ENCODE peak calls at places on chromosomes 11 and 22, in five cellular contexts. One of them, this sample, is unnamed.

GRCh38 chr11:34161812-34162506 is 56.5 kb downstream of the NAT10 start:
- DNase-seq in osteocyte: no peak
- DNase-seq in fibroblast of the aortic adventitia: no peak
- DNase-seq in Calu3: no peak
- DNase-seq in GM10248: no peak
- DNase-seq in this sample: peak

GRCh38 chr11:10387209-10388083 is 67.6 kb upstream of the AMPD3 start:
- DNase-seq in fibroblast of the aortic adventitia: peak
- DNase-seq in GM10248: no peak
- DNase-seq in osteocyte: peak
- DNase-seq in Calu3: no peak
- DNase-seq in this sample: no peak

GRCh38 chr11:119284344-119285157 is 32.4 kb downstream of the MCAM start:
- DNase-seq in Calu3: peak
- DNase-seq in osteocyte: no peak
- DNase-seq in GM10248: peak
- DNase-seq in fibroblast of the aortic adventitia: peak
- DNase-seq in this sample: peak

GRCh38 chr11:114262681-114263509 is 33.3 kb upstream of the NNMT start:
- DNase-seq in GM10248: no peak
- DNase-seq in Calu3: peak
- DNase-seq in osteocyte: no peak
- DNase-seq in fibroblast of the aortic adventitia: peak
- DNase-seq in this sample: peak

GRCh38 chr11:69327741-69328191 is 33.8 kb downstream of the MYEOV start:
- DNase-seq in osteocyte: peak
- DNase-seq in GM10248: no peak
- DNase-seq in Calu3: no peak
- DNase-seq in fibroblast of the aortic adventitia: no peak
- DNase-seq in this sample: no peak

GRCh38 chr11:18890615-18891014 is 48.6 kb downstream of the MRGPRX1 start:
- DNase-seq in fibroblast of the aortic adventitia: no peak
- DNase-seq in Calu3: no peak
- DNase-seq in osteocyte: no peak
- DNase-seq in GM10248: no peak
- DNase-seq in this sample: no peak

GRCh38 chr22:20793386-20794131 is 19.6 kb downstream of the SERPIND1 start:
- DNase-seq in osteocyte: no peak
- DNase-seq in Calu3: no peak
- DNase-seq in GM10248: no peak
- DNase-seq in fibroblast of the aortic adventitia: peak
- DNase-seq in this sample: no peak

GRCh38 chr11:73538381-73538872 is 59.5 kb downstream of the FAM168A start:
- DNase-seq in osteocyte: no peak
- DNase-seq in GM10248: peak
- DNase-seq in fibroblast of the aortic adventitia: peak
- DNase-seq in Calu3: no peak
- DNase-seq in this sample: peak

GRCh38 chr11:115178705-115179104 is 325.5 kb downstream of the CADM1 start:
- DNase-seq in fibroblast of the aortic adventitia: no peak
- DNase-seq in GM10248: no peak
- DNase-seq in Calu3: no peak
- DNase-seq in osteocyte: no peak
- DNase-seq in this sample: no peak

GRCh38 chr22:20273720-20274119 is 5.6 kb upstream of the RTN4R start:
- DNase-seq in Calu3: no peak
- DNase-seq in GM10248: no peak
- DNase-seq in fibroblast of the aortic adventitia: no peak
- DNase-seq in osteocyte: no peak
- DNase-seq in this sample: no peak

GRCh38 chr11:82960000-82960778 is 58.7 kb downstream of the DDIAS start:
- DNase-seq in GM10248: peak
- DNase-seq in Calu3: no peak
- DNase-seq in fibroblast of the aortic adventitia: no peak
- DNase-seq in osteocyte: no peak
- DNase-seq in this sample: peak

GRCh38 chr11:3166268-3167142 is 1.4 kb upstream of the OSBPL5 start:
- DNase-seq in fibroblast of the aortic adventitia: no peak
- DNase-seq in GM10248: no peak
- DNase-seq in Calu3: no peak
- DNase-seq in osteocyte: no peak
- DNase-seq in this sample: no peak

GRCh38 chr22:50627914-50628542 is at the start of gene ARSA:
- DNase-seq in Calu3: peak
- DNase-seq in osteocyte: peak
- DNase-seq in fibroblast of the aortic adventitia: peak
- DNase-seq in GM10248: peak
- DNase-seq in this sample: peak

GRCh38 chr11:13940611-13941256 is 21.8 kb upstream of the SPON1 start:
- DNase-seq in osteocyte: no peak
- DNase-seq in fibroblast of the aortic adventitia: no peak
- DNase-seq in GM10248: no peak
- DNase-seq in Calu3: no peak
- DNase-seq in this sample: no peak

GRCh38 chr11:119188067-119188466 is 2.8 kb downstream of the NHERF4 start:
- DNase-seq in Calu3: no peak
- DNase-seq in osteocyte: no peak
- DNase-seq in fibroblast of the aortic adventitia: no peak
- DNase-seq in GM10248: no peak
- DNase-seq in this sample: no peak

GRCh38 chr11:10044618-10045017 is 249.4 kb downstream of the SBF2 start:
- DNase-seq in Calu3: no peak
- DNase-seq in fibroblast of the aortic adventitia: no peak
- DNase-seq in GM10248: no peak
- DNase-seq in osteocyte: no peak
- DNase-seq in this sample: no peak

GRCh38 chr22:49587987-49588386 is 239.7 kb downstream of the BRD1 start:
- DNase-seq in GM10248: no peak
- DNase-seq in Calu3: no peak
- DNase-seq in osteocyte: no peak
- DNase-seq in fibroblast of the aortic adventitia: no peak
- DNase-seq in this sample: no peak

GRCh38 chr11:64810891-64811272 is 531 bp upstream of the MEN1 start:
- DNase-seq in Calu3: no peak
- DNase-seq in GM10248: no peak
- DNase-seq in fibroblast of the aortic adventitia: no peak
- DNase-seq in osteocyte: no peak
- DNase-seq in this sample: peak

GRCh38 chr11:118820412-118821357 is 29.7 kb upstream of the DDX6 start:
- DNase-seq in osteocyte: no peak
- DNase-seq in GM10248: peak
- DNase-seq in Calu3: peak
- DNase-seq in fibroblast of the aortic adventitia: peak
- DNase-seq in this sample: peak

DNA sequence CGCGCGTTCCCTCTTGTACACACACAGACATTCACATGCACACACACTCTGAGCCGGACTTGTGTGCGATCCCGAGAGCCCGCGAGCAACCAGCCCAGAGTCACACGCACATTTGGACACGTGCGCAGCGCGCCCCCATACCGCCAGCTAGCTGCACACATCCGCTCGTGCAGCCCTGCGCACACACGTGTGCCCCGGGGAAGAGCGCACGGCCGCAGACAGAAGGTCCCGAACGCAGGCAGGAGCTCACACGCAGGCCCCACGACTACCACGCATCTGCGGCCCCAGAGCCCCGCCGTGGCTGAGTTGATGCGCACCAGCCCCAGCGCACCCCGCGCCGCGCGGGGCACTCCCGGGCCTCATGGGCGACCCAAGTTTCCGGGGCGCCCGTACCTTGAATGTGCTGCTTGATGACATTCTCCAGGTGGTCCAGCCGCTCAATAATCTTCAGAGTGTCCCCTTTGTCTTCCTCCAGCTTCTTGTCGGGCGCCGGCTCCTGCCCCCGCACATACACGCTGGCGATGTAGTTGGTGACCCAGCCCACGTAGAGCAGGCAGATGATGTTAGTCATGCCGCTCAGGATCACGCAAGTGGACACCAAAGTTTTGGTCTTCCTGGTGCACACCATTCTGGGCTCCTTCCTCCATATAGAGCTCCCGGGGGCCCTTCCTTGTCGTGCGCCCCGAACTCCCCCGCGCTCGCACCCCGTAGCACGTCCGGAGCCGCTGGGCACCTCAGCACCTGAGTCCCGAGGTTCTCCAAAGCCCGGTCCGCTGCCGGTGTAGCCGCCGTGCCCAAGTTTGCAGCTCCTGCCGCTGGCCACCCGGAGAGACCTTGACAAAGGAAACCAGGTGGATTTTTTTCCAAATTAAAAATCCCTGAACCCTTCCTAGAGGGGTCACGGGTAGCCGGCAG is 582 bp downstream of the GALNT18 start:
- DNase-seq in osteocyte: no peak
- DNase-seq in Calu3: peak
- DNase-seq in GM10248: peak
- DNase-seq in fibroblast of the aortic adventitia: peak
- DNase-seq in this sample: peak
- TF ChIP-seq CTCF in osteocyte: peak
- TF ChIP-seq CTCF in Calu3: no peak
- TF ChIP-seq CTCF in GM10248: peak
- TF ChIP-seq CTCF in fibroblast of the aortic adventitia: no peak
- TF ChIP-seq CTCF in this sample: peak

GRCh38 chr11:77191823-77192495 is 63.9 kb downstream of the MYO7A start:
- DNase-seq in Calu3: peak
- DNase-seq in fibroblast of the aortic adventitia: peak
- DNase-seq in osteocyte: no peak
- DNase-seq in GM10248: peak
- DNase-seq in this sample: peak
- TF ChIP-seq CTCF in Calu3: peak
- TF ChIP-seq CTCF in fibroblast of the aortic adventitia: peak
- TF ChIP-seq CTCF in osteocyte: peak
- TF ChIP-seq CTCF in GM10248: peak
- TF ChIP-seq CTCF in this sample: peak

GRCh38 chr11:12846766-12847615 is 162.1 kb upstream of the RASSF10 start:
- DNase-seq in osteocyte: no peak
- DNase-seq in GM10248: no peak
- DNase-seq in Calu3: no peak
- DNase-seq in fibroblast of the aortic adventitia: no peak
- DNase-seq in this sample: no peak
- TF ChIP-seq CTCF in osteocyte: no peak
- TF ChIP-seq CTCF in GM10248: no peak
- TF ChIP-seq CTCF in Calu3: no peak
- TF ChIP-seq CTCF in fibroblast of the aortic adventitia: no peak
- TF ChIP-seq CTCF in this sample: no peak

DNA sequence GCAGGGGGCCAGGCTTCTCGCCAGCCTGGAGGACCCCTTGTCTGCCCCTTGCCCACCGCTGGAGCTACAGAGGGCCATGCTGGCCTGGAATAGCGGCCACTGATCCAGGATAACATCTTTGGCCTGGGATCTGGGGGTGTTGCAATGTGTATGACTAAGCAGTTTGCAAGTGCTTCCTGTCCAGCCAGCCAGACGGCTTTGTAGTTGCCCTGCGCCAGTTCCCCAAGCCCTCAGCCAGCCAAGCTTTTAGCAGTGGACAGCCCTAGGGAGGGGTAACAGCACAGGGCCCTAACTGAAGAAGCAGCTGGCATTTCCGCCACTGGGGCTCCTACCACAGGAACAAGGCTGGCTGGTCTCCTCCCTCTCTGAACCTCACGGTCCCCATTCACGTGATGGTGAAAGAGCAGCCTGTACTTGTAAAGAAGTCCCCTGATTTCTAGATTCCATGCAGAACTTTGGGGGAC is 32.1 kb downstream of the UQCR10 start:
- DNase-seq in Calu3: peak
- DNase-seq in osteocyte: no peak
- DNase-seq in fibroblast of the aortic adventitia: peak
- DNase-seq in GM10248: no peak
- DNase-seq in this sample: no peak
- TF ChIP-seq CTCF in Calu3: no peak
- TF ChIP-seq CTCF in osteocyte: no peak
- TF ChIP-seq CTCF in fibroblast of the aortic adventitia: peak
- TF ChIP-seq CTCF in GM10248: no peak
- TF ChIP-seq CTCF in this sample: no peak